ENCODE peak calls at places on chromosomes 6 and 20, in six cellular contexts. J, P, Z, V, Q and U are unnamed samples.

GRCh38 chr20:44083220-44083933 is 103.6 kb downstream of the JPH2 start:
- DNase-seq in Z (no peak), Q (no peak), J (no peak), V (peak), P (no peak), U (no peak)

GRCh38 chr20:33130553-33130952 is 37.4 kb upstream of the BPIFA2 start:
- DNase-seq in J (no peak), Q (no peak), P (peak), Z (no peak), V (no peak), U (no peak)

GRCh38 chr20:23008673-23009072 is 26.4 kb upstream of the SSTR4 start:
- DNase-seq in Q (no peak), P (no peak), Z (no peak), V (no peak), J (no peak), U (no peak)

GRCh38 chr6:68876792-68877493 is 241.9 kb downstream of the ADGRB3 start:
- DNase-seq in V (peak), Z (no peak), P (no peak), J (no peak), Q (no peak), U (no peak)

GRCh38 chr6:82013561-82014275 is 233.8 kb downstream of the IBTK start:
- DNase-seq in P (no peak), Q (no peak), J (no peak), V (peak), Z (no peak), U (no peak)

GRCh38 chr20:36591854-36592641 is 13.5 kb upstream of the RAB5IF start:
- DNase-seq in Z (peak), J (no peak), Q (peak), V (peak), P (no peak), U (no peak)

GRCh38 chr6:149651056-149651455 is 2.5 kb upstream of the KATNA1 start:
- DNase-seq in J (no peak), Z (no peak), Q (no peak), P (no peak), V (no peak), U (no peak)

GRCh38 chr6:35388772-35389352 is 46.5 kb downstream of the PPARD start:
- DNase-seq in P (no peak), V (no peak), Q (no peak), J (no peak), Z (no peak), U (no peak)

GRCh38 chr6:51644426-51644825 is 443.0 kb downstream of the PKHD1 start:
- DNase-seq in Z (no peak), J (no peak), V (no peak), Q (no peak), P (no peak), U (no peak)

GRCh38 chr6:71205336-71205956 is 83.2 kb upstream of the OGFRL1 start:
- DNase-seq in P (peak), Q (no peak), V (peak), J (no peak), Z (no peak), U (no peak)

GRCh38 chr6:39488255-39488881 is 165.9 kb upstream of the KCNK16 start:
- DNase-seq in Z (no peak), J (no peak), V (no peak), Q (no peak), P (no peak), U (no peak)

GRCh38 chr6:23106951-23107350 is 537.6 kb downstream of the HDGFL1 start:
- DNase-seq in Q (no peak), P (peak), Z (no peak), J (no peak), V (peak), U (no peak)

GRCh38 chr6:160135922-160136655 is 14.5 kb downstream of the SLC22A1 start:
- DNase-seq in Q (no peak), Z (no peak), P (no peak), V (no peak), J (no peak), U (no peak)

GRCh38 chr6:111113731-111114438 is 26.6 kb downstream of the SLC16A10 start:
- DNase-seq in J (no peak), P (peak), Z (no peak), Q (no peak), V (peak), U (no peak)

GRCh38 chr20:35564905-35565304 is 23.0 kb downstream of the ERGIC3 start:
- DNase-seq in Q (no peak), J (no peak), P (no peak), Z (no peak), V (no peak), U (no peak)

GRCh38 chr20:20205141-20205861 is 153.0 kb downstream of the CFAP61 start:
- DNase-seq in V (no peak), P (no peak), Q (no peak), Z (no peak), J (no peak), U (no peak)

GRCh38 chr20:59395729-59396128 is 95.3 kb downstream of the EDN3 start:
- DNase-seq in P (no peak), Z (no peak), Q (no peak), J (no peak), V (no peak), U (no peak)

GRCh38 chr20:58048096-58048702 is 180.3 kb downstream of the ANKRD60 start:
- DNase-seq in Z (no peak), J (peak), Q (no peak), P (no peak), V (peak), U (no peak)

GRCh38 chr20:38723069-38723981 is 961 bp upstream of the SLC32A1 start:
- DNase-seq in Q (no peak), J (peak), P (no peak), V (no peak), Z (no peak), U (no peak)

GRCh38 chr20:61316351-61316750 is 64.3 kb downstream of the CDH4 start:
- DNase-seq in J (no peak), Q (no peak), V (no peak), Z (no peak), P (no peak), U (no peak)

GRCh38 chr6:163533443-163533842 is 118.9 kb downstream of the QKI start:
- DNase-seq in J (no peak), Q (no peak), P (peak), V (peak), Z (no peak), U (no peak)